ENCODE peak calls at places on chromosomes 11 and 22, in six cellular contexts. Q is AG09309; B is NCI-H524 treated with DMSO at 0.1 percent for 48 hours; H is activated T-cell treated with anti-CD3 and anti-CD28 coated beads, Interleukin-2, amount 50 U/mL, for 48 hours; V is stimulated activated CD8-positive, alpha-beta memory T cell treated with anti-CD3 and anti-CD28 coated beads, Interleukin-4, amount 100 ng/mL, for 48 hours; D is mammary epithelial cell. O is an unnamed sample.

GRCh38 chr22:30305519-30305905 is 16.2 kb upstream of the CASTOR1 start:
- DNase-seq in B (no peak), D (no peak), V (no peak), H (peak; percentile 56), Q (no peak), O (no peak)

GRCh38 chr22:25942989-25943411 is 201.0 kb downstream of the MYO18B start:
- DNase-seq in B (peak; percentile 85), V (no peak), D (no peak), Q (no peak), H (no peak), O (peak; percentile 0)

GRCh38 chr11:134513585-134514120 is 101.6 kb upstream of the B3GAT1 start:
- DNase-seq in D (no peak), H (no peak), B (no peak), V (no peak), Q (no peak), O (no peak)

GRCh38 chr22:47570300-47570685 is 807.8 kb downstream of the TBC1D22A start:
- DNase-seq in V (no peak), Q (no peak), H (no peak), B (no peak), D (no peak), O (no peak)

GRCh38 chr11:45662665-45663485 is 2.5 kb downstream of the CHST1 start:
- DNase-seq in B (peak; percentile 52), Q (peak; percentile 71), D (peak; percentile 15), V (peak; percentile 53), H (peak; percentile 42), O (peak; percentile 62)

GRCh38 chr11:75013051-75013450 is 24.3 kb downstream of the NEU3 start:
- DNase-seq in B (no peak), Q (no peak), V (no peak), D (no peak), H (no peak), O (no peak)

GRCh38 chr11:64629103-64629502 is 38.1 kb downstream of the SLC22A12 start:
- DNase-seq in V (no peak), Q (no peak), H (no peak), B (no peak), D (no peak), O (no peak)

GRCh38 chr11:61949169-61950034 is 749 bp upstream of the BEST1 start:
- DNase-seq in V (no peak), H (no peak), Q (peak; percentile 97), B (peak; percentile 78), D (no peak), O (peak; percentile 89)

GRCh38 chr11:92376146-92376599 is 151.6 kb downstream of the FAT3 start:
- DNase-seq in Q (no peak), D (no peak), H (no peak), B (no peak), V (no peak), O (no peak)

GRCh38 chr11:119797137-119797611 is 68.2 kb upstream of the NECTIN1 start:
- DNase-seq in Q (no peak), D (no peak), B (no peak), V (no peak), H (no peak), O (no peak)

GRCh38 chr22:50675553-50676199 is 3.1 kb downstream of the SHANK3 start:
- DNase-seq in Q (no peak), B (no peak), V (no peak), D (no peak), H (no peak), O (no peak)